ENCODE peak calls at places on chromosome 16, in seven cellular contexts. M is upper lobe of right lung; V is fibroblast of the conjunctiva; G is CD4-positive, CD25-positive, alpha-beta regulatory T cell; Q is NCI-H1105; N is NCI-H446; F is aorta. A is an unnamed sample.

GRCh38 chr16:85616608-85617311 is 3.6 kb downstream of the GSE1 start:
- DNase-seq in M (peak), V (no peak), G (no peak), Q (no peak), N (peak), F (no peak), A (no peak)

GRCh38 chr16:23955088-23955487 is 119.3 kb downstream of the PRKCB start:
- DNase-seq in M (no peak), V (no peak), G (no peak), Q (no peak), N (no peak), F (no peak), A (no peak)

GRCh38 chr16:31708348-31708747 is 165.3 kb upstream of the ZNF267 start:
- DNase-seq in M (no peak), V (no peak), G (no peak), Q (no peak), N (no peak), F (no peak), A (no peak)

GRCh38 chr16:2842340-2843000 is 12.4 kb downstream of the ZG16B start:
- DNase-seq in M (peak), V (peak), G (peak), Q (no peak), N (no peak), F (peak), A (peak)

GRCh38 chr16:31093132-31093703 is 1.4 kb downstream of the VKORC1 start:
- DNase-seq in M (no peak), V (no peak), G (no peak), Q (peak), N (no peak), F (no peak), A (no peak)

GRCh38 chr16:69083306-69083941 is 22.0 kb upstream of the HAS3 start:
- DNase-seq in M (peak), V (no peak), G (no peak), Q (no peak), N (no peak), F (no peak), A (no peak)

GRCh38 chr16:58098207-58099096 is 30.7 kb downstream of the CFAP20 start:
- DNase-seq in M (peak), V (no peak), G (no peak), Q (no peak), N (no peak), F (no peak), A (no peak)

GRCh38 chr16:63983401-63983800 is 1138.5 kb downstream of the CDH11 start:
- DNase-seq in M (no peak), V (no peak), G (no peak), Q (peak), N (no peak), F (no peak), A (no peak)

GRCh38 chr16:55643161-55643970 is 12.4 kb upstream of the SLC6A2 start:
- DNase-seq in M (no peak), V (no peak), G (no peak), Q (no peak), N (no peak), F (no peak), A (no peak)

GRCh38 chr16:50671644-50672260 is 9.4 kb downstream of the SNX20 start:
- DNase-seq in M (no peak), V (no peak), G (peak), Q (peak), N (no peak), F (peak), A (no peak)

GRCh38 chr16:57480127-57480753 is 6.1 kb downstream of the DOK4 start:
- DNase-seq in M (peak), V (no peak), G (no peak), Q (no peak), N (no peak), F (peak), A (no peak)

GRCh38 chr16:73036074-73036826 is 11.7 kb downstream of the ZFHX3 start:
- DNase-seq in M (peak), V (no peak), G (no peak), Q (no peak), N (no peak), F (no peak), A (no peak)

GRCh38 chr16:68737730-68738590 is 868 bp downstream of the CDH1 start:
- DNase-seq in M (peak), V (no peak), G (no peak), Q (peak), N (no peak), F (no peak), A (no peak)

GRCh38 chr16:85690469-85691064 is 1.8 kb upstream of the GINS2 start:
- DNase-seq in M (no peak), V (no peak), G (no peak), Q (no peak), N (no peak), F (no peak), A (no peak)

GRCh38 chr16:777826-778225 is 10.4 kb downstream of the RPUSD1 start:
- DNase-seq in M (no peak), V (no peak), G (no peak), Q (no peak), N (no peak), F (no peak), A (no peak)

GRCh38 chr16:81478876-81479496 is 34.4 kb downstream of the CMIP start:
- DNase-seq in M (no peak), V (no peak), G (no peak), Q (no peak), N (no peak), F (no peak), A (no peak)

GRCh38 chr16:48321307-48322036 is 63.7 kb downstream of the SIAH1 start:
- DNase-seq in M (no peak), V (no peak), G (no peak), Q (no peak), N (no peak), F (no peak), A (no peak)

GRCh38 chr16:86681440-86681838 is 103.1 kb downstream of the FOXL1 start:
- DNase-seq in M (no peak), V (no peak), G (no peak), Q (no peak), N (no peak), F (peak), A (no peak)

GRCh38 chr16:75987323-75987722 is 261.0 kb upstream of the CPHXL start:
- DNase-seq in M (no peak), V (no peak), G (no peak), Q (no peak), N (no peak), F (no peak), A (no peak)

GRCh38 chr16:67177743-67178699 is 5.7 kb downstream of the MATCAP1 start:
- DNase-seq in M (peak), V (no peak), G (peak), Q (peak), N (no peak), F (peak), A (no peak)

GRCh38 chr16:81752225-81752875 is 26.7 kb upstream of the PLCG2 start:
- DNase-seq in M (peak), V (no peak), G (no peak), Q (no peak), N (no peak), F (no peak), A (no peak)

GRCh38 chr16:7025616-7026190 is 306.9 kb upstream of the RBFOX1 start:
- DNase-seq in M (peak), V (no peak), G (no peak), Q (peak), N (peak), F (peak), A (no peak)

GRCh38 chr16:46975908-46976470 is 2.5 kb upstream of the DNAJA2 start:
- DNase-seq in M (no peak), V (no peak), G (no peak), Q (no peak), N (no peak), F (no peak), A (no peak)

GRCh38 chr16:75322706-75323105 is 71.3 kb upstream of the BCAR1 start:
- DNase-seq in M (no peak), V (no peak), G (no peak), Q (no peak), N (no peak), F (no peak), A (no peak)

GRCh38 chr16:81601601-81602251 is 157.1 kb downstream of the CMIP start:
- DNase-seq in M (no peak), V (no peak), G (no peak), Q (peak), N (peak), F (no peak), A (no peak)

GRCh38 chr16:58026139-58026704 is 668 bp downstream of the MMP15 start:
- DNase-seq in M (peak), V (no peak), G (no peak), Q (no peak), N (no peak), F (peak), A (no peak)

GRCh38 chr16:50311891-50312501 is 45.6 kb downstream of the ADCY7 start:
- DNase-seq in M (peak), V (no peak), G (no peak), Q (no peak), N (no peak), F (peak), A (no peak)

GRCh38 chr16:11004351-11004750 is 60.0 kb downstream of the CLEC16A start:
- DNase-seq in M (no peak), V (no peak), G (no peak), Q (no peak), N (no peak), F (no peak), A (no peak)

GRCh38 chr16:85917012-85917411 is 18.1 kb downstream of the IRF8 start:
- DNase-seq in M (no peak), V (no peak), G (no peak), Q (no peak), N (no peak), F (peak), A (no peak)

GRCh38 chr16:27749547-27749875 is 199.6 kb downstream of the KATNIP start:
- DNase-seq in M (no peak), V (no peak), G (no peak), Q (no peak), N (no peak), F (no peak), A (no peak)

GRCh38 chr16:84756830-84757229 is 57.0 kb downstream of the USP10 start:
- DNase-seq in M (no peak), V (no peak), G (no peak), Q (no peak), N (no peak), F (no peak), A (no peak)

GRCh38 chr16:89410322-89410721 is 80.0 kb downstream of the ANKRD11 start:
- DNase-seq in M (no peak), V (no peak), G (no peak), Q (no peak), N (no peak), F (no peak), A (no peak)